ENCODE peak calls at places on chromosome 17, in five cellular contexts. J is foreskin keratinocyte, P is adrenal gland, M is Caco-2, E is BJ. F is an unnamed sample.

GRCh38 chr17:45368661-45369060 is 51.8 kb upstream of the MAP3K14 start:
- DNase-seq in J (no peak), P (no peak), M (no peak), E (peak), F (peak)

GRCh38 chr17:59807892-59808509 is 84.7 kb downstream of the TUBD1 start:
- DNase-seq in J (no peak), P (no peak), M (no peak), E (no peak), F (no peak)

GRCh38 chr17:62052765-62053338 is 12.2 kb downstream of the MED13 start:
- DNase-seq in J (no peak), P (no peak), M (no peak), E (no peak), F (no peak)

GRCh38 chr17:12024332-12024731 is 3.7 kb downstream of the MAP2K4 start:
- DNase-seq in J (peak), P (no peak), M (no peak), E (no peak), F (no peak)

GRCh38 chr17:65005858-65006257 is 50.7 kb downstream of the GNA13 start:
- DNase-seq in J (no peak), P (peak), M (no peak), E (no peak), F (no peak)

GRCh38 chr17:64156670-64157069 is 26.7 kb upstream of the ERN1 start:
- DNase-seq in J (no peak), P (no peak), M (no peak), E (no peak), F (no peak)

GRCh38 chr17:2883544-2884203 is 87.4 kb downstream of the RAP1GAP2 start:
- DNase-seq in J (peak), P (peak), M (no peak), E (no peak), F (no peak)

GRCh38 chr17:3660311-3660891 is 8.0 kb downstream of the TAX1BP3 start:
- DNase-seq in J (no peak), P (peak), M (no peak), E (no peak), F (no peak)

GRCh38 chr17:65074778-65075250 is 18.3 kb upstream of the GNA13 start:
- DNase-seq in J (no peak), P (peak), M (peak), E (no peak), F (no peak)

GRCh38 chr17:3963214-3964201 is 729 bp downstream of the ATP2A3 start:
- DNase-seq in J (no peak), P (no peak), M (no peak), E (no peak), F (no peak)

GRCh38 chr17:19534562-19535149 is 1.0 kb downstream of the SLC47A1 start:
- DNase-seq in J (no peak), P (peak), M (no peak), E (no peak), F (no peak)

GRCh38 chr17:30964878-30965277 is 6.0 kb upstream of the RNF135 start:
- DNase-seq in J (no peak), P (no peak), M (no peak), E (no peak), F (no peak)

GRCh38 chr17:9670596-9670995 is 25.3 kb downstream of the USP43 start:
- DNase-seq in J (no peak), P (no peak), M (no peak), E (no peak), F (no peak)

GRCh38 chr17:41082565-41083136 is 1.3 kb upstream of the KRTAP4-7 start:
- DNase-seq in J (peak), P (no peak), M (no peak), E (no peak), F (no peak)

GRCh38 chr17:58666858-58667267 is 25.0 kb downstream of the TEX14 start:
- DNase-seq in J (no peak), P (peak), M (peak), E (no peak), F (no peak)

GRCh38 chr17:78722101-78722761 is 59.8 kb downstream of the CYTH1 start:
- DNase-seq in J (no peak), P (no peak), M (no peak), E (no peak), F (no peak)

GRCh38 chr17:31587462-31587861 is 196.0 kb downstream of the RAB11FIP4 start:
- DNase-seq in J (no peak), P (no peak), M (no peak), E (no peak), F (no peak)

GRCh38 chr17:49521521-49522185 is 26.6 kb downstream of the NGFR start:
- DNase-seq in J (no peak), P (no peak), M (no peak), E (no peak), F (no peak)

GRCh38 chr17:60039096-60039495 is 39.6 kb downstream of the HEATR6 start:
- DNase-seq in J (no peak), P (no peak), M (no peak), E (no peak), F (no peak)

GRCh38 chr17:3723188-3723555 is 531 bp upstream of the HASPIN start:
- DNase-seq in J (no peak), P (no peak), M (no peak), E (no peak), F (no peak)

GRCh38 chr17:63945851-63946439 is 13.8 kb upstream of the CD79B start:
- DNase-seq in J (no peak), P (no peak), M (no peak), E (no peak), F (no peak)

GRCh38 chr17:3710951-3711383 is 12.7 kb upstream of the HASPIN start:
- DNase-seq in J (peak), P (no peak), M (no peak), E (no peak), F (no peak)

GRCh38 chr17:66829883-66830282 is 5.0 kb upstream of the CACNG5 start:
- DNase-seq in J (no peak), P (no peak), M (no peak), E (no peak), F (no peak)

GRCh38 chr17:81306898-81307510 is 11.9 kb upstream of the SLC38A10 start:
- DNase-seq in J (no peak), P (no peak), M (no peak), E (no peak), F (no peak)

GRCh38 chr17:4582101-4582501 is 2.2 kb upstream of the SMTNL2 start:
- DNase-seq in J (no peak), P (no peak), M (no peak), E (no peak), F (no peak)

GRCh38 chr17:50469005-50469605 is 425 bp upstream of the CHAD start:
- DNase-seq in J (no peak), P (no peak), M (no peak), E (no peak), F (no peak)

GRCh38 chr17:64115871-64116534 is 13.9 kb downstream of the ERN1 start:
- DNase-seq in J (peak), P (no peak), M (no peak), E (peak), F (no peak)

GRCh38 chr17:77416096-77416713 is 275.4 kb downstream of the SEC14L1 start:
- DNase-seq in J (no peak), P (no peak), M (no peak), E (no peak), F (no peak)
- TF ChIP-seq CTCF in J (no peak), P (no peak), M (no peak), E (no peak), F (no peak)

GRCh38 chr17:57576744-57577143 is 168.4 kb downstream of the CCDC182 start:
- DNase-seq in J (no peak), P (no peak), M (no peak), E (no peak), F (no peak)

GRCh38 chr17:57572062-57572461 is 173.0 kb downstream of the CCDC182 start:
- DNase-seq in J (no peak), P (no peak), M (no peak), E (no peak), F (no peak)

GRCh38 chr17:57572600-57572999 is 172.5 kb downstream of the CCDC182 start:
- DNase-seq in J (no peak), P (no peak), M (no peak), E (no peak), F (no peak)

GRCh38 chr17:57570740-57571344 is 174.3 kb downstream of the CCDC182 start:
- DNase-seq in J (no peak), P (no peak), M (no peak), E (no peak), F (no peak)

DNA sequence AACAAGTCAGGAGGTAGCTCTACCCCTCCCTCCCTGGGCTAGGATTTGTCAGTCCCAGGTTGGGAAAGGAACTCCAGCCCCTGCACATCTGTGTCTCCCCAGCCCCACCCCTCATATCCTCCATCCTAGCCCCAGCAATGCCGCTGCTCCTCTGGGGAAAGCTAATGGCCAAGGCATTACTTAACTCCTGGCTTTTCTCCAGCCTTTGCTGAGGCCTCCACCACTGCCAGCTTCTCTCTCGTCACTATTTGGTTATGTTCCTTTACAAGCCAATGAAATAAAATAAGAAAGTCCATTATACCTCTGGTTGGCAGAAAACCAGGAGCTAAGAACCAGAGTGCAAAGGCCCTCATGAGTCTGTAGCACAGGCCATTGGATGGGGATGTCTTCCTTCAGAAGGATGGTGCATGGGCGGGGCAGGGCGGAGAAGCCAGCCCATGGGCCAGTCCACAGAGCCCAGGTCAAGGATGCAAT is 171.0 kb downstream of the CCDC182 start:
- DNase-seq in J (no peak), P (peak), M (no peak), E (no peak), F (no peak)
- TF ChIP-seq CTCF in J (no peak), P (no peak), M (no peak), E (no peak), F (no peak)

DNA sequence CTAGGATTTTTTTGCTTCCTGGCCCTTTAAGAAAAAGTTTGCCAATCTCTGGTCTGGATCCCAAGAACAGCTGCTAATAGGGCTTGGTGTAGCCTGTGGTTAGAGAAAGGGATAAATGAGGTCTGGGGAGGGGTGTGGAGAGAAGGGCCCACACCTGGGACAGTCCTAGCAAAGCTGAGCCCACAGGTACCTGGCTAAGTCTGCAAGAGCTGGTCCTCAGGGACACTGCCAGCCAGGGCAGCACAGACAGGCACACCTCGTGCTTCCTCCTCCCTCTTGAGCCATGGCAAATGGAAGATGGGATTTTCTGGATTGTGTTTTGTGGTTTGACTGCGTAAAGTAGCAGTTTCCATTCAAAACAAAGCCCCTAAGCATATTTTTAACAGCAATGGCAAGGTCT is 217.5 kb downstream of the SOX9 start:
- DNase-seq in J (no peak), P (no peak), M (no peak), E (no peak), F (no peak)
- TF ChIP-seq CTCF in J (no peak), P (no peak), M (no peak), E (no peak), F (no peak)

GRCh38 chr17:43949777-43950176 is 4.0 kb downstream of the PYY start:
- DNase-seq in J (no peak), P (no peak), M (no peak), E (no peak), F (no peak)
- TF ChIP-seq CTCF in J (peak), P (no peak), M (no peak), E (no peak), F (no peak)

GRCh38 chr17:74748279-74748528 is 224 bp upstream of the NHERF1 start:
- DNase-seq in J (no peak), P (no peak), M (no peak), E (no peak), F (no peak)

GRCh38 chr17:74749262-74750038 is 1.0 kb downstream of the NHERF1 start:
- DNase-seq in J (no peak), P (peak), M (peak), E (no peak), F (no peak)

GRCh38 chr17:74750039-74750326 is 1.6 kb downstream of the NHERF1 start:
- DNase-seq in J (no peak), P (peak), M (no peak), E (no peak), F (no peak)

GRCh38 chr17:74746922-74747321 is 1.5 kb upstream of the NHERF1 start:
- DNase-seq in J (no peak), P (no peak), M (peak), E (no peak), F (no peak)

DNA sequence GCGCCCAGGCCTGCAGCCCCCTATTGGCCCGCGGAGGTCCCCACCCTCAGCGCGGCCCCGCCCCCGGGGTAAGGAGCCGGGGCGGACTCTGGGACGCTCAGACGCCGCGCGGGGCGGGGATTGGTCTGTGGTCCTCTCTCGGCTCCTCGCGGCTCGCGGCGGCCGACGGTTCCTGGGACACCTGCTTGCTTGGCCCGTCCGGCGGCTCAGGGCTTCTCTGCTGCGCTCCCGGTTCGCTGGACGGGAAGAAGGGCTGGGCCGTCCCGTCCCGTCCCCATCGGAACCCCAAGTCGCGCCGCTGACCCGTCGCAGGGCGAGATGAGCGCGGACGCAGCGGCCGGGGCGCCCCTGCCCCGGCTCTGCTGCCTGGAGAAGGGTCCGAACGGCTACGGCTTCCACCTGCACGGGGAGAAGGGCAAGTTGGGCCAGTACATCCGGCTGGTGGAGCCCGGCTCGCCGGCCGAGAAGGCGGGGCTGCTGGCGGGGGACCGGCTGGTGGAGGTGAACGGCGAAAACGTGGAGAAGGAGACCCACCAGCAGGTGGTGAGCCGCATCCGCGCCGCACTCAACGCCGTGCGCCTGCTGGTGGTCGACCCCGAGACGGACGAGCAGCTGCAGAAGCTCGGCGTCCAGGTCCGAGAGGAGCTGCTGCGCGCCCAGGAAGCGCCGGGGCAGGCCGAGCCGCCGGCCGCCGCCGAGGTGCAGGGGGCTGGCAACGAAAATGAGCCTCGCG is at the start of gene NHERF1:
- DNase-seq in J (peak), P (peak), M (peak), E (peak), F (peak)
- TF ChIP-seq CTCF in J (peak), P (peak), M (no peak), E (peak), F (no peak)

DNA sequence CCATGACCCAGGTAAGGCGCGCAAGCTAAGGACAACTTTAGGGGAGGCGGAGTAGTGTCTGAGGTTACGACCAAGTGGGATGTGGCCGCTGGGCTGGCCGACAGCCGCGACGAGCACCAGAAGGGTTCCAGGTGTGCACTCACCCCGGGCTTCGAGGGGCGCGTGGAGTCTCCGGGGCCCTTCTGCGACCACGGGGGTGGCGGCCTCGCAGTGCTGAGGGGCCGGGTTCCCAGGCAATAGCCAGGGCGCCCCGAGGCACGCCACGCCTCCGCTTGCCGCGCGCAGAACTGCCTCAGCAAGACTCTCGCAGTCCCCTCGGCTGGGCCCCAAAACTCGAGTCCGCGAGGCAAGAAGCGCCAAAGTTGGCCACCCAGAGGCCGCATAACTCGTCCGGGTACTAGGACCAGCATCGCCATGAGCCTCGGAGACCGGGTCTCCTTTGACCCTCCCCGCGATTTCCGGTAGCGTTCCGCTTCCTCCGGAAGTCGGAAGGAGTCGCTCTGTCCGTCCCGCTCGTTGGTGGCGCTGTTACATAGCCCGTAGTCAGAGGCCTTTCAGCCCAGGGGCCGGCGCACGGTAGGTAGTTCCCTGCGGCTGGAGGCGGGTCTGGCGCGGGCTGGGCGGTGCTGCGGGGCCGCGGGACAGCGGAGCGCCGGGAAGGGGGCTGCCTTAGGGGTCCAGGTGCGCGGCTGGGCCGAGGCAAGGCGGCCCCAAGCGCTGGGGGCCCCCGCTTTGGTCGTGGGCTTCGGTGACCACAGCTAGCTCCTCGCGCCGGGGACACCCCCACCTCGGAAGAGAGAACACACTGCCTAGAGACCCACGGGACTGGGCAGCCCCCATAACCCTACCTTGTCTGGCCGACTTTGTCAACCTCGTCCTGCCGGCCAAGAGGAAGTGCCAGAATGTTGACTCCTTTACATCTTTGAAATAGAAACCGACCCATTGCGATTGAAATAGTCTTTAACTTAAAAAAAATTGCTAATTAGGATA is at the start of the genes ADPRM and SCO1:
- DNase-seq in J (peak), P (peak), M (peak), E (peak), F (peak)
- TF ChIP-seq CTCF in J (peak), P (peak), M (no peak), E (peak), F (peak)

DNA sequence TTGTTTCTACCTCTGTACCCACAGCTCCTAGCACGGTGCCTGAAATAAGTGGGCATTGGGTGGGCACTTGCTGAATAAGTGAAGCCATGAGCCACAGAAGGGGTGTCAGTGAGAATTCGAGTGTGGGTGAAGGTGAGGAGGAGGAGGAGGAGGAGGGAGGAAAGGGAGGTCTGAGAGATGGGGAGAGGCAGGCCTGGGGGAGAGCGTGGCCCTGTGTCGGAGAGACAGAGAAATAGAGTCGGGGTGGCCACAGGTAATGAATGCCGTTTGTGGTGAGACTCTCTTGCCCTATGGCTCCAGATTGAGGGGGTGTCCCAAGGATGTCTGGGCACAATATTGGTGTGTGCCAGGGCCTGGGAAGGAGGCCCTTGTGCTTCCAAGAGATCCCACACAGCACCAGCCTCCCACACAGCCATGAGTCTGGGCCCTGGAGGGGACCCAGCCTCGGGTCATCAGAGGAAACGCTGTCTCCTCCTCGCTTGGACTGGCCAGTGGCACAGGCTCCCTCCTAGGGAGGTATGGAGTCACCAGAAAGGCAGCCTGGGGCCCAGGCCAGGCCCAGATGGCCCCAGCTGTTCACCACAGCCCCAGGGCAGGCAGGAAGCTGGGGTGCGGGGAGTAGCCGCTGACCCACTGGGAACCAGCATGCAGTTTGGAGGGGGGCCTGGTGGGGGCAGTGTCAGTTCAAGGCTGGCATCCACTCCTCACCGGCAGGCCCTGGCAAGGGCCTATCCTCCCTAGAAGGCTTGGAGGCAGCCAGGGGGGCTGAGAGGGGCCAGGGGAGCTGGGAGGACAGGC is 49.0 kb downstream of the SDK2 start:
- DNase-seq in J (no peak), P (no peak), M (peak), E (no peak), F (no peak)
- TF ChIP-seq CTCF in J (peak), P (peak), M (peak), E (peak), F (peak)

GRCh38 chr17:7213895-7214299 is 5.7 kb downstream of the DLG4 start:
- DNase-seq in J (no peak), P (peak), M (peak), E (no peak), F (no peak)
- TF ChIP-seq CTCF in J (peak), P (peak), M (no peak), E (peak), F (peak)

DNA sequence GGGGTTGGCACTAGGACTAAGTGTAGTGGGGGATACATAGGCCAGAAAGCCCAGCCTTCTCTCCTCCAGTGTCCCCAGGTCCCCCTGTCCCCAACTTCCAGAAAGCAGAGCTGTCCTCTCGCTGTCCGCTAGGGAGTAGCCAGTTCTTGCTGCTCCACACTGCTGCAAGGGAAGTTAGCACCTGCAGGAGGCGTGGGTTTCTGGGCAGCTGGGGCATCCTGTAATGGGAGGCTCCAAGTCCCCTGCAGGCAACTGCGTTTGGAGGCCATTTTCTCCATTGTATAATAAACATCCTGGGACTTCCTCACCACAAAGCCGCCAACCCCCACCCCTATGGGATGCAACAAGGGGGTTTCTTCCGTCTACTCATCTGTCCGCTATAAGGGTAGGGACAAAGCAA is 1.7 kb downstream of the RPRML start:
- DNase-seq in J (no peak), P (no peak), M (peak), E (no peak), F (no peak)
- TF ChIP-seq CTCF in J (peak), P (no peak), M (peak), E (peak), F (no peak)

F was measured in AG09319.